ENCODE peak calls at places on chromosomes 2 and 18, in seven cellular contexts. L, T, K, F, G, C and I are unnamed samples.

GRCh38 chr2:111972955-111973565 is 74.7 kb downstream of the MERTK start:
- DNase-seq in C (no peak), F (no peak), L (no peak), T (no peak), K (no peak), G (no peak), I (peak)

GRCh38 chr2:179536185-179536584 is 271.6 kb upstream of the SESTD1 start:
- DNase-seq in K (no peak), G (no peak), C (no peak), L (no peak), F (peak), T (no peak), I (no peak)

GRCh38 chr2:158717366-158718195 is 77.5 kb upstream of the DAPL1 start:
- DNase-seq in G (no peak), T (no peak), C (no peak), L (no peak), F (no peak), K (no peak), I (no peak)

GRCh38 chr2:3278521-3279218 is 98.9 kb downstream of the EIPR1 start:
- DNase-seq in K (no peak), T (no peak), C (no peak), L (no peak), F (no peak), G (no peak), I (no peak)

GRCh38 chr2:235659767-235660322 is 166.0 kb downstream of the AGAP1 start:
- DNase-seq in F (peak), C (no peak), L (no peak), K (peak), G (no peak), T (no peak), I (peak)

GRCh38 chr2:26982102-26982742 is 11.8 kb downstream of the MAPRE3 start:
- DNase-seq in G (peak), K (no peak), L (no peak), F (peak), T (peak), C (no peak), I (peak)

GRCh38 chr2:47344890-47345583 is 57.9 kb upstream of the MSH2 start:
- DNase-seq in L (no peak), T (peak), C (peak), G (peak), F (peak), K (no peak), I (peak)

GRCh38 chr2:68879296-68879695 is 8.1 kb upstream of the BMP10 start:
- DNase-seq in F (peak), L (no peak), K (no peak), C (no peak), G (no peak), T (no peak), I (no peak)

GRCh38 chr2:3379339-3379646 is 201 bp upstream of the TRAPPC12 start:
- DNase-seq in F (no peak), L (no peak), G (no peak), K (no peak), C (no peak), T (no peak), I (no peak)

GRCh38 chr2:142220901-142221300 is 90.1 kb upstream of the LRP1B start:
- DNase-seq in C (no peak), K (no peak), T (no peak), L (no peak), G (no peak), F (peak), I (peak)

GRCh38 chr2:138718405-138718804 is 61.8 kb downstream of the NXPH2 start:
- DNase-seq in K (no peak), L (no peak), G (no peak), F (no peak), T (no peak), C (no peak), I (peak)

GRCh38 chr2:174748948-174749347 is 15.3 kb downstream of the CHRNA1 start:
- DNase-seq in C (peak), K (peak), G (peak), T (peak), L (peak), F (peak), I (peak)

GRCh38 chr2:182366625-182367024 is 60.2 kb downstream of the PDE1A start:
- DNase-seq in F (peak), C (no peak), T (no peak), K (no peak), G (no peak), L (no peak), I (peak)

GRCh38 chr2:236758406-236758805 is 188.8 kb downstream of the ACKR3 start:
- DNase-seq in K (no peak), F (no peak), C (no peak), G (no peak), T (no peak), L (no peak), I (no peak)

GRCh38 chr2:232888099-232888836 is 18.2 kb downstream of the SNORC start:
- DNase-seq in F (no peak), L (no peak), T (no peak), G (peak), K (no peak), C (no peak), I (no peak)

GRCh38 chr2:96085541-96086355 is 30.6 kb downstream of the ADRA2B start:
- DNase-seq in T (no peak), F (no peak), G (peak), L (no peak), C (no peak), K (no peak), I (no peak)

GRCh38 chr18:37535968-37536367 is 29.6 kb downstream of the CELF4 start:
- DNase-seq in K (no peak), F (no peak), G (no peak), T (no peak), L (no peak), C (no peak), I (peak)

GRCh38 chr18:6956999-6957398 is 160.6 kb downstream of the LAMA1 start:
- DNase-seq in K (no peak), G (no peak), C (no peak), T (no peak), F (no peak), L (no peak), I (no peak)

GRCh38 chr2:111030271-111030891 is 90.3 kb upstream of the BCL2L11 start:
- DNase-seq in K (no peak), C (no peak), T (no peak), F (no peak), L (no peak), G (no peak), I (peak)

GRCh38 chr2:170361359-170361936 is 183.5 kb downstream of the MYO3B start:
- DNase-seq in C (peak), L (no peak), T (peak), K (no peak), G (peak), F (peak), I (peak)

GRCh38 chr18:12317664-12318333 is 9.8 kb downstream of the TUBB6 start:
- DNase-seq in L (no peak), K (no peak), G (no peak), T (no peak), F (peak), C (no peak), I (no peak)

GRCh38 chr2:235371018-235371417 is 122.8 kb upstream of the AGAP1 start:
- DNase-seq in K (no peak), G (no peak), L (no peak), C (no peak), F (no peak), T (no peak), I (no peak)